ENCODE peak calls at places on chromosome 6, in five cellular contexts. S, U, P, F and L are unnamed samples.

GRCh38 chr6:125201961-125202729 is 48.6 kb downstream of the TPD52L1 start:
- DNase-seq in U (no peak), P (peak), F (peak), S (peak), L (peak)

GRCh38 chr6:124997196-124997875 is 35.1 kb downstream of the RNF217 start:
- DNase-seq in P (no peak), U (no peak), F (no peak), S (no peak), L (no peak)

GRCh38 chr6:47165918-47166317 is 123.8 kb upstream of the ADGRF1 start:
- DNase-seq in P (no peak), U (no peak), F (no peak), S (no peak), L (no peak)

GRCh38 chr6:120328521-120328920 is 979.0 kb upstream of the MAN1A1 start:
- DNase-seq in S (no peak), P (no peak), U (no peak), F (no peak), L (no peak)

GRCh38 chr6:7004581-7005297 is 103.0 kb upstream of the RREB1 start:
- DNase-seq in P (no peak), S (no peak), F (no peak), U (no peak), L (no peak)

GRCh38 chr6:170076466-170077165 is 214.3 kb downstream of the DLL1 start:
- DNase-seq in F (no peak), P (no peak), S (no peak), U (no peak), L (no peak)

GRCh38 chr6:167855825-167856425 is 29.2 kb downstream of the AFDN start:
- DNase-seq in S (peak), U (no peak), P (peak), F (peak), L (peak)

GRCh38 chr6:54846243-54846856 is at the start of gene FAM83B:
- DNase-seq in P (no peak), U (peak), F (no peak), S (peak), L (no peak)

GRCh38 chr6:157760589-157761330 is 62.3 kb upstream of the SNX9 start:
- DNase-seq in S (no peak), F (peak), P (peak), U (no peak), L (peak)

GRCh38 chr6:34709386-34709785 is 12.8 kb upstream of the ILRUN start:
- DNase-seq in P (peak), S (no peak), F (no peak), U (no peak), L (peak)

GRCh38 chr6:158213925-158214674 is 46.0 kb downstream of the GTF2H5 start:
- DNase-seq in S (peak), F (peak), P (peak), U (peak), L (peak)

GRCh38 chr6:85544776-85545175 is 48.9 kb downstream of the SNX14 start:
- DNase-seq in U (no peak), F (no peak), P (no peak), S (no peak), L (peak)

GRCh38 chr6:56242343-56242742 is 5.0 kb downstream of the COL21A1 start:
- DNase-seq in S (no peak), F (no peak), P (peak), U (no peak), L (no peak)

GRCh38 chr6:56243518-56244070 is 3.8 kb downstream of the COL21A1 start:
- DNase-seq in P (no peak), F (no peak), S (no peak), U (no peak), L (no peak)

GRCh38 chr6:56245903-56246351 is 1.5 kb downstream of the COL21A1 start:
- DNase-seq in S (no peak), F (no peak), U (no peak), P (peak), L (no peak)

GRCh38 chr6:56244528-56245253 is 2.7 kb downstream of the COL21A1 start:
- DNase-seq in U (no peak), P (no peak), S (no peak), F (no peak), L (no peak)

DNA sequence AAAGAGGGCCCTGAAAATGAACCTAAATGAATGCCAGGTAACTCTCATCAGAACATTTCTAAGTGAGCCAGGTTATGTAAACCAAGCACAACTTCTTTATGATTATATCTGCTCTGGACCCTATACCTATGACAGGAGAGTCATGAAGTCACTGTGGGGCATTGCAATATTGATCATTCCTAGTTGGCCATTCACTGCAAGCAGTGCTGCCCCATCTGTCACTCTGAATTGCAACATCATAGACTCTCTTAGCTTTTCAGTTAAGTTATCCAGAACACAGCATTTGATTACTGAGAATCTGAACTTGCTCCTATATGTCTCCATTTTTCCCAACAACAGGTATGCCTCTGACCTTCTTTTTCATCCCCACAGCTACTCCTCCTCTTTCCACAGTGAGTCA is 3.3 kb downstream of the COL21A1 start:
- DNase-seq in U (no peak), F (no peak), S (no peak), P (no peak), L (no peak)
- H3K4me2 ChIP-seq in U (no peak), F (no peak), S (no peak), P (no peak), L (no peak)

GRCh38 chr6:166490671-166491500 is 95.6 kb downstream of the RAMACL start:
- DNase-seq in U (no peak), P (peak), S (no peak), F (no peak), L (peak)
- H3K4me2 ChIP-seq in U (no peak), P (no peak), S (no peak), F (no peak), L (no peak)

DNA sequence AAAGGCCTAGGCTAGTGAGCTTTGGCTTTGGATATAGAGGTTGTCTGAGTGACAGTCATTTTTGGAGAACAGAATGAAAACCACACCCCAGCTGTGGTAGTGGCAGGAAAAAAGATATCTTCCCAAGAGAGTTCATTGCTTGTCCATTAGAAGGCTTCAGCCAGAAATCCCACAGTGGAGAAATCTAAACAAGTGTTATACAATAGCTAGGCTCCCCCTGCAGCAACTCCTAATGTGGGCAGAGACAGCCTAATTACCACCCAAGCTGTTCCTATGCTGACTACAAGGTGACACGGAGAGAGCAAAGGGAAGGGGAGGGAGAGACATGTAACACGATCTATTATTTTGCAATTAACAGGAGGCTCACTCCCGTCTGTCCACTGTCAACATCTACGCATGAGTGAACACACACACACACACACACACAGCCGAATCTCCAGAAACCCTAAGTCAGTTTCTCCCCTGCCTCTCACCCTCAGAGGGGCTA is 147.5 kb upstream of the TCF21 start:
- DNase-seq in S (peak), U (peak), P (no peak), F (no peak), L (peak)
- H3K4me2 ChIP-seq in S (peak), U (no peak), P (no peak), F (peak), L (no peak)

DNA sequence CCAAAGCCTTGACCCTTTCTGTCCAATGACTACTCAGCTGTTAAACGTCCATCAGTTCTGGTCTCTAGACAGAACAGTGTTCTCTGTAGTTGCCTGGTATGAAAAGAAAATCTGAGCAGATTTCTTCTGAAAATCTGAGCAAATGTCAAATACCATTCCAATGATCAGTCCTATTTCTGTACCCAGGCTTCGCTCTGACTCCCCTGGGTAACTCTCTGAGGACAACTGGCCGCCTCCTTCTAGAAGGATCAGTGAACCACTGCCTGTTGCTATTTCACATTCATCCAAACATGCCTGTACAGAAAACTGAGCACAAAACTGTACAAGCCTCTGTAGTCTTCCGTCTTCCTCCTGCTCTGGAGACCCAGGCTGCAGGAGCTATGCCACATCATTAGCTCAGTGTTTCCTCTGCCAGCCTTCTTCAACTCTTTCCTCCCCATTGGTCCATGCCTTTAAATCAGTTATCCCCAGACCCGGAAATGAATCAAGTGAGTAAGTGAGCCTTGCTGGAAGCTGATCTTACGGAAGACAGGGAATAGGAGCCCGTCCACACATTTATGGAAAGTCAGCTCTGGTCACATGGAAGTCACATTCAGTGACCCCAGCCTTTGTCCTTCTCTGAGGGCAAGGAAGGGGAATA is 63.3 kb downstream of the DAAM2 start:
- DNase-seq in S (no peak), P (no peak), F (no peak), U (no peak), L (no peak)
- H3K4me2 ChIP-seq in S (no peak), P (no peak), F (no peak), U (no peak), L (peak)

GRCh38 chr6:74814440-74814839 is 391.4 kb downstream of the COL12A1 start:
- DNase-seq in P (no peak), U (no peak), F (no peak), S (no peak), L (no peak)
- H3K4me2 ChIP-seq in P (no peak), U (no peak), F (no peak), S (no peak), L (no peak)

GRCh38 chr6:36577298-36577697 is 16.9 kb upstream of the SRSF3 start:
- DNase-seq in P (no peak), F (peak), U (no peak), S (peak), L (peak)
- H3K4me2 ChIP-seq in P (no peak), F (peak), U (no peak), S (peak), L (peak)

GRCh38 chr6:143402721-143403336 is 47.7 kb downstream of the ADAT2 start:
- DNase-seq in U (no peak), F (no peak), S (no peak), P (no peak), L (no peak)
- H3K4me2 ChIP-seq in U (no peak), F (no peak), S (no peak), P (no peak), L (no peak)

GRCh38 chr6:89662659-89663223 is 24.2 kb upstream of the LYRM2 start:
- DNase-seq in S (no peak), F (no peak), U (no peak), P (no peak), L (no peak)

GRCh38 chr6:89657445-89658158 is 19.1 kb upstream of the LYRM2 start:
- DNase-seq in S (no peak), F (no peak), U (no peak), P (no peak), L (no peak)

GRCh38 chr6:89655122-89655521 is 16.6 kb upstream of the LYRM2 start:
- DNase-seq in S (no peak), U (no peak), F (peak), P (peak), L (peak)

GRCh38 chr6:89661559-89661958 is 23.0 kb upstream of the LYRM2 start:
- DNase-seq in U (no peak), F (no peak), P (no peak), S (no peak), L (no peak)

DNA sequence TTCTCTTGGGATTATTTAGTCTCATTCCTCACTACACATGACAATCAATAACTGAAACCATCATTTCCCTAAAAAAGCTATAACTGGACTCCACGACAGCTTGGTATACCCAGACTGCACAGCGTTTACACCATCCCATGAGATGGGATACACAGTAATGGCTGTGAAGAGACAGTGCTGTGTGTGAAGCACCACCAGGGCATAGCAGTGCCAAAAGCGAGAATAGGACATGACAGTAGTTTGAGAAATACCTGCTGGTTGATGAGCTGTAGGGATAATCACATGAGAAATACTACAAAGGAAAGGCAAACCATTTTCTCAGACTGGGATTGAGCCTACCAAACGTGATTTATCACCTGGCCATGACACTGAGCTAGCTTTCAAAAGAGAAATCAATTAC is 22.4 kb upstream of the LYRM2 start:
- DNase-seq in P (no peak), F (no peak), U (no peak), S (no peak), L (no peak)
- H3K4me2 ChIP-seq in P (no peak), F (no peak), U (no peak), S (no peak), L (no peak)

GRCh38 chr6:41724638-41725501 is 10.5 kb downstream of the TFEB start:
- DNase-seq in P (no peak), U (no peak), S (no peak), F (no peak), L (no peak)

GRCh38 chr6:41721396-41721795 is 14.0 kb downstream of the TFEB start:
- DNase-seq in F (no peak), S (no peak), P (no peak), U (no peak), L (no peak)

GRCh38 chr6:41723936-41724637 is 11.3 kb downstream of the TFEB start:
- DNase-seq in F (no peak), U (no peak), P (no peak), S (no peak), L (no peak)

GRCh38 chr6:41720783-41721182 is 14.6 kb downstream of the TFEB start:
- DNase-seq in P (no peak), U (no peak), S (no peak), F (no peak), L (no peak)

DNA sequence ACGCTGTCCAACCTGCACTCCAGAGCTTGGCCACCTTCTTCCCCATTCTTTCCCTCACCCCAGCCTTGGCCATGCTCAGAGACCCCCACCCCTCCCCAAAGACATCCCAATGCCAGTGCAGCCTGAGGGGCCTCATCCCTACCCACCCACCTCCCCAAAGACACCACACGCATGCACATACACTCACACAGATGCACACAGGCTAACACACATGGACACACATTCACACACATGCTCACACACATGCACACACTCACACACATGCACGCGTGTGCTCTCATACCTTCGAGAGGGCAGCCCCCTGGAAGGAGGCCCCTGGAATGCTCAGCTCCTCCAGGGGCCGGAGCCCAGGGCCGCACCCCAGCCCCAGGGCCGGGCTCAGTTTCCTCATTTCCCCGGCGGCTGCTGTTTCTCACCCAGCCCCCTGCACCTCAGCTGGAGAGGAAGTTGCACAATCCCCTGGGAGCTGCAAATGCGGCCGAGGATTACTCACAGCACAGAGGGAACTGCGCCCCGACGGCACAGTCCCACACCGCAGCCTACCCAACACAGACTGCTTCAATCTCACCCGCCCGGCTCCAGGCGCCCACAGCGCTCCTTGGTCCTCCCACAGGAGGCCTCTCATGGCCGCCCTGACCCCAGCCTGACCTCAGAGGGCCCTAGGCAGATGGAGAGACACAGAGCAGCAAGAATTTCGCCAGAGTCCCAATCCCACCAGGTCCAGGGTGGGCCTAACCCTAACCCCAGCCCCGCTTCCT is 12.1 kb downstream of the TFEB start:
- DNase-seq in U (no peak), F (peak), P (no peak), S (no peak), L (peak)
- H3K4me2 ChIP-seq in U (no peak), F (no peak), P (no peak), S (no peak), L (peak)

GRCh38 chr6:33577718-33578117 is 2.4 kb downstream of the BAK1 start:
- DNase-seq in P (no peak), S (no peak), U (no peak), F (no peak), L (no peak)
- H3K4me2 ChIP-seq in P (no peak), S (peak), U (no peak), F (peak), L (no peak)